ENCODE peak calls at places on chromosomes 6 and 20, in five cellular contexts. U is AG04450, H is pancreas, X is A673, G is suprapubic skin. M is an unnamed sample.

GRCh38 chr6:152143359-152143758 is 335.9 kb downstream of the ESR1 start:
- DNase-seq in U (no peak), H (no peak), X (no peak), G (no peak), M (no peak)

GRCh38 chr20:7742479-7742878 is 197.8 kb downstream of the HAO1 start:
- DNase-seq in U (peak; percentile 37), H (peak; percentile 21), X (no peak), G (no peak), M (no peak)

GRCh38 chr6:90127589-90127988 is 169.1 kb downstream of the BACH2 start:
- DNase-seq in U (no peak), H (no peak), X (no peak), G (no peak), M (no peak)

GRCh38 chr6:26295691-26296555 is 69.1 kb upstream of the BTN3A2 start:
- DNase-seq in U (no peak), H (no peak), X (no peak), G (no peak), M (no peak)

GRCh38 chr20:23435675-23436539 is 3.6 kb upstream of the CSTL1 start:
- DNase-seq in U (no peak), H (peak; percentile 69), X (no peak), G (peak; percentile 60), M (peak; percentile 24)

GRCh38 chr6:26607434-26608230 is 10.9 kb downstream of the ABT1 start:
- DNase-seq in U (peak; percentile 24), H (peak; percentile 24), X (peak; percentile 75), G (no peak), M (peak; percentile 82)

GRCh38 chr6:149457316-149457884 is 27.4 kb downstream of the ZC3H12D start:
- DNase-seq in U (no peak), H (no peak), X (no peak), G (no peak), M (no peak)

GRCh38 chr6:31246051-31246495 is 25.8 kb downstream of the HLA-C start:
- DNase-seq in U (peak; percentile 39), H (no peak), X (peak; percentile 10), G (no peak), M (no peak)

GRCh38 chr6:21102624-21103023 is 490.9 kb upstream of the SOX4 start:
- DNase-seq in U (no peak), H (no peak), X (no peak), G (no peak), M (no peak)

GRCh38 chr6:161418458-161418945 is 144.6 kb upstream of the AGPAT4 start:
- DNase-seq in U (peak; percentile 76), H (peak; percentile 62), X (peak; percentile 79), G (no peak), M (peak; percentile 66)

GRCh38 chr6:32984639-32985389 is 16.4 kb downstream of the BRD2 start:
- DNase-seq in U (peak; percentile 63), H (peak; percentile 92), X (peak; percentile 90), G (peak; percentile 97), M (peak; percentile 96)

GRCh38 chr6:160035693-160036330 is 66.9 kb downstream of the IGF2R start:
- DNase-seq in U (no peak), H (no peak), X (no peak), G (no peak), M (peak; percentile 37)

GRCh38 chr20:51563597-51564332 is 21.2 kb upstream of the NFATC2 start:
- DNase-seq in U (peak; percentile 51), H (peak; percentile 31), X (peak; percentile 79), G (no peak), M (peak; percentile 88)

GRCh38 chr20:2750343-2751251 is 49.8 kb downstream of the CPXM1 start:
- DNase-seq in U (no peak), H (no peak), X (peak; percentile 38), G (peak; percentile 87), M (peak; percentile 83)

GRCh38 chr20:2752631-2753455 is 47.6 kb downstream of the CPXM1 start:
- DNase-seq in U (no peak), H (no peak), X (peak; percentile 77), G (peak; percentile 77), M (peak; percentile 91)

GRCh38 chr20:2751347-2751867 is 49.0 kb downstream of the CPXM1 start:
- DNase-seq in U (no peak), H (no peak), X (no peak), G (peak; percentile 73), M (no peak)

GRCh38 chr20:2753456-2754040 is 46.9 kb downstream of the CPXM1 start:
- DNase-seq in U (no peak), H (no peak), X (no peak), G (peak; percentile 40), M (no peak)

GRCh38 chr20:2751868-2752630 is 48.4 kb downstream of the CPXM1 start:
- DNase-seq in U (no peak), H (no peak), X (peak; percentile 60), G (peak; percentile 78), M (no peak)
- TF ChIP-seq CTCF in U (no peak), H (no peak), X (no peak), G (no peak), M (no peak)

DNA sequence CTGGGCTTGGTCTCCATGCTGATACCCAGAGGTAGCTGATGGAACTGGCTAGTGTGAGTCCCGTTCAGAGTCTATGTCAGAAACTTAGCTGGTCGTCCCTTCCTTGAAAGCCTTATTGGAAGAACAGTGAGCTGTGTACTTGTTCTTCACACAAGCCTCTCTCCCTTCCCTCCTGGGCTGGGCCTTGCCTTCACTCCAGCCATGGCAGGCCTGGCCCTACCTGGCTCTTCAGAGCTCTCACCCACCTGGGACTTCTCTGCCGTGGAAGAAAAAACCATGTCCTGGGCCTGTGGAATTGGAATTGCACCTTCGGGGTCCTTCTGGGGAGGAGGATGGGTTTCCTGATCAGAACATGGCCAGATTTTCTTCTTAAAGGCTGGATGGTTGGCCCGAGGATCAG is 20.3 kb upstream of the ZNF831 start:
- DNase-seq in U (no peak), H (no peak), X (no peak), G (peak; percentile 53), M (no peak)
- H3K4me3 ChIP-seq in U (no peak overlapping the region), H (no peak overlapping the region), X (no peak overlapping the region), G (no peak overlapping the region), M (no peak overlapping the region)

GRCh38 chr6:88670369-88670768 is 293.0 kb downstream of the RNGTT start:
- DNase-seq in U (no peak), H (no peak), X (no peak), G (no peak), M (no peak)
- H3K27ac ChIP-seq in U (no peak overlapping the region), H (no peak overlapping the region), X (no peak overlapping the region), G (no peak overlapping the region), M (no peak overlapping the region)

DNA sequence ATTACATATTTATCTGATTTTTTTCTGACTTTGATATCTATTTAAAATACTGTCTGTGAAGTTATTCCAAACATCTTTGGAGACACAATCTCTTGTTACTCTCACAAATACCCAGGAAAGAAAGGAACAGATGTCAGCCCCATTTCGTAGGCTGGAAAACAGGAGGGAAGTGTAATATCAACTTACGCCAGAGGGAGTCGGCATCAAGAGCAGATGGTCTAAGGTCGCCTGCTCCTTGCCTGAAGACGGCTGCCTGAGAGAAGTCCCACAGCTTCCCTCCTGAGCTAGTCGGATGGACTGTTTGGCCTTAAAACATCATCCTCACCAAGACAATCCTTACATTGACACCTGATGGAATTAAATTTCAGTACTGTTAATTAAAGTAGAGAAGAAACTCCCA is 13.4 kb downstream of the CST7 start:
- DNase-seq in U (no peak), H (no peak), X (no peak), G (no peak), M (peak; percentile 24)
- TF ChIP-seq CTCF in U (no peak), H (no peak), X (no peak), G (no peak), M (peak; percentile 40)

GRCh38 chr6:112269165-112269564 is 14.8 kb upstream of the LAMA4 start:
- DNase-seq in U (no peak), H (no peak), X (peak; percentile 49), G (no peak), M (peak; percentile 55)
- H3K4me3 ChIP-seq in U (no peak overlapping the region), H (no peak overlapping the region), X (no peak overlapping the region), G (no peak overlapping the region), M (no peak overlapping the region)

GRCh38 chr6:2197984-2198383 is 47.4 kb downstream of the GMDS start:
- DNase-seq in U (no peak), H (no peak), X (no peak), G (no peak), M (no peak)

GRCh38 chr6:2205396-2205795 is 40.0 kb downstream of the GMDS start:
- DNase-seq in U (no peak), H (no peak), X (no peak), G (no peak), M (no peak)

GRCh38 chr6:2204272-2204671 is 41.1 kb downstream of the GMDS start:
- DNase-seq in U (no peak), H (no peak), X (no peak), G (no peak), M (no peak)

DNA sequence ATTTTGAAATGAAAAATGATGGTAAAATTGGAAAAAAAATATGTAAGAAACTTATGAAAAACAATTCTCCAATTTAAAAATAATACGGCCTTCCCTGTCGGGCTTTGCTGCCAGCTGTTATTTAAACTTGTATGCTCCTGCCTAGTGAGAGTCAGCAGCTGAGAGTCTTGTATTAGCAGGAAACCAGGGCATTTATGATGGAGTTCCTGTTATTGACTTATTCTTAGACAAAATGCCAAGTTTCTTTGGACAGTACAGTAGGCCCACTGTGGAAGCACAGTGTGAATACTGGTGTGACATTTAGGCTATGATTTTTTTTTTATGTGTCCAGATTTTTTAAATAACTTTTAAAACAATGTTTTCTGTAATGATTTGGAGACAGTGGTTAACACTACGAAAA is 42.1 kb downstream of the GMDS start:
- DNase-seq in U (no peak), H (no peak), X (no peak), G (no peak), M (no peak)
- H3K27ac ChIP-seq in U (no peak overlapping the region), H (no peak overlapping the region), X (no peak overlapping the region), G (no peak overlapping the region), M (no peak overlapping the region)

DNA sequence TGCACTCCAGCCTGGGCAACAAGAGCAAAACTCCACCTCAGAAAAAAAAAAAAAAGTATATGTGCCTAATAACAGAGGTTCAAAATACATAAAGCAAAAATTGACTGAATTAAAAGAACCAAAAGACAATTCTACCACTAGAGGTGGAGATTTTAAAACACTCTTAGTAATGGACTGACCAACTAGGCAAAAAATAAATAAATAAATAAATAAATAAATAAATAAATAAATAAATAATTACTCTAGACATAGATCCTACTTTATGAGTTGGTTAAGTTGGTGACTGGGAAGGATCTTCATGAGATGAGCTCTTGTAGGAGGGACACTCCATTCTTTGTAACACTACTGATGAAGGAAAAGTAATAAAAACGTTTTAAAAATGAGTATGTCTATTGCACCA is 113.9 kb downstream of the SGK1 start:
- DNase-seq in U (no peak), H (no peak), X (no peak), G (no peak), M (no peak)
- TF ChIP-seq CTCF in U (no peak), H (no peak), X (no peak), G (no peak), M (no peak)

DNA sequence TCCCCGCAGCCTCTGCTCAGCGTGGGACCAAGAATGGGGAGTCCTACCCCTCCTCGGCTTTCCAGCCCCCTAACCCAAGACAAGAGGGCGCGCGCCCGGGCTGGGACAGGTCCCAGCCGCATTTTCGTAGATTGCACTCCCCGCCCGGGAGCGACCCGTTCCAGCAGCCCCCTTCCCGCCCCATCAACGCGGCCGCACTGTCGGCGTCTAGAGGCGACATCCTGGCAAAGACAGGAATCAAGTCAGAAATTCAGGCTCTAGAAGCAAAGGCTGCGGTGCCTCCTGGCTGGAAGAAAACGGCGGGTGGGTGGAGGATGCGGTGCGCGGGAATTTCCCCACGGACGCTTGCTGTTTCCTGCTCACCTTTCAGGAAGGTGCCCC is 957 bp downstream of the PROKR2 start:
- DNase-seq in U (no peak), H (no peak), X (no peak), G (no peak), M (no peak)
- H3K4me3 ChIP-seq in U (no peak overlapping the region), H (no peak overlapping the region), X (no peak overlapping the region), G (no peak overlapping the region), M (peak overlapping the region; percentile 81)

M was measured in endodermal cell.